ENCODE peak calls at places on chromosomes 16 and 17, in eight cellular contexts. V is sigmoid colon, G is IMR-90, Y is transverse colon, T is heart left ventricle, S is A549, K is prostate gland, E is tibial nerve. Q is an unnamed sample.

GRCh38 chr17:39979865-39980401 is 674 bp upstream of the PSMD3 start:
- DNase-seq in V (no peak), G (peak), Y (peak), T (no peak), S (peak), K (no peak), E (no peak), Q (peak)

GRCh38 chr16:24117680-24118079 is 138.5 kb upstream of the CACNG3 start:
- DNase-seq in V (peak), G (no peak), Y (no peak), T (no peak), S (no peak), K (no peak), E (no peak), Q (no peak)

GRCh38 chr17:39178516-39178915 is 12.6 kb upstream of the ARL5C start:
- DNase-seq in V (no peak), G (no peak), Y (peak), T (no peak), S (peak), K (peak), E (no peak), Q (no peak)

GRCh38 chr16:8756755-8757154 is 40.7 kb downstream of the TMEM186 start:
- DNase-seq in V (no peak), G (no peak), Y (no peak), T (no peak), S (no peak), K (no peak), E (no peak), Q (no peak)

GRCh38 chr16:70652322-70652721 is 6.0 kb downstream of the IL34 start:
- DNase-seq in V (no peak), G (no peak), Y (no peak), T (no peak), S (no peak), K (no peak), E (no peak), Q (no peak)

GRCh38 chr16:23195415-23195978 is 13.0 kb downstream of the SCNN1G start:
- DNase-seq in V (no peak), G (no peak), Y (no peak), T (no peak), S (no peak), K (no peak), E (no peak), Q (no peak)

GRCh38 chr17:1555618-1556471 is 6.7 kb downstream of the PITPNA start:
- DNase-seq in V (no peak), G (no peak), Y (peak), T (no peak), S (no peak), K (no peak), E (no peak), Q (no peak)

GRCh38 chr17:30316736-30317135 is 17.1 kb downstream of the TMIGD1 start:
- DNase-seq in V (no peak), G (no peak), Y (peak), T (no peak), S (no peak), K (no peak), E (no peak), Q (no peak)

GRCh38 chr16:80164881-80165280 is 375.9 kb upstream of the DYNLRB2 start:
- DNase-seq in V (no peak), G (no peak), Y (no peak), T (no peak), S (no peak), K (no peak), E (no peak), Q (no peak)

GRCh38 chr17:5667871-5668270 is 83.6 kb upstream of the NLRP1 start:
- DNase-seq in V (no peak), G (no peak), Y (no peak), T (no peak), S (peak), K (no peak), E (no peak), Q (no peak)
- TF ChIP-seq CTCF in V (no peak), G (no peak), Y (no peak), T (no peak), S (no peak), K (no peak), E (no peak), Q (no peak)

GRCh38 chr16:56662357-56663354 is 4.9 kb downstream of the MT1F start:
- DNase-seq in V (no peak), G (no peak), Y (no peak), T (no peak), S (no peak), K (no peak), E (no peak), Q (no peak)

GRCh38 chr16:56652600-56652999 is 914 bp downstream of the MT1B start:
- DNase-seq in V (no peak), G (no peak), Y (no peak), T (no peak), S (no peak), K (no peak), E (no peak), Q (no peak)

GRCh38 chr16:56653218-56653617 is 1.5 kb downstream of the MT1B start:
- DNase-seq in V (no peak), G (no peak), Y (no peak), T (no peak), S (no peak), K (no peak), E (no peak), Q (no peak)

GRCh38 chr16:56658476-56658875 is 717 bp downstream of the MT1F start:
- DNase-seq in V (no peak), G (no peak), Y (no peak), T (no peak), S (no peak), K (no peak), E (no peak), Q (no peak)

GRCh38 chr16:56657555-56658430 is at the start of gene MT1F:
- DNase-seq in V (peak), G (peak), Y (peak), T (peak), S (peak), K (peak), E (peak), Q (peak)
- TF ChIP-seq POLR2A in V (peak), G (no peak), Y (peak), T (no peak), S (peak), K (peak), E (peak), Q (peak)

DNA sequence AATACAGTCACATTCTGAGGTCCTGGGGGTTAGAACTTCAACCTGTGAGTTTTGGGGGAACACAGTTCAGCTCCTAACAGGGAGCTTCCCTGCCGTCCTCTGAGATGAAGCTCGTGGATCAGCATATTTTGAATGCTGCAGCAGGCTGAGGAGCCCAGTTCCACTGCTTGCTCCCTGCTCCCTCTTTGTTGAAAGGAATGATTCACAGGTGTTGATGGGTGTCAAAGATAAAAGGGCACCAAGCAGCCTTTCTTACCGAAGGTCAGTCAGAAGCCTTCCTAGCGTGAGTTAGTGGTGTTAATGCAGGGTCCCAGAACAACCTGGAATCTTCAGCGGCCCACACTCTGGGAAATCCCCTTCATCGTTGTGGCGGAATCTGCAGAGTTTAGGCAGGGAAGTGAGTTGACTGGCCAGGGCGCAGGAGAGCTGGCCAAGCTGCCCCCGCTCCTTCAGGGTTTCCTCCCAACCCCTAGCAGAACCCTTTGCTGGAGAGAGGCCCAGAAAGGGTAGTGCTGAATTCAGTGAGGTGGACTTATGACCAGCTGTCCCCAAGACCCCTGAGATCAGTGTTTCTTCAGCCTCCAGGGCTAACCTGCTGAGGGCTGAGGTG is 114.8 kb downstream of the GNAO1 start:
- DNase-seq in V (no peak), G (peak), Y (no peak), T (no peak), S (no peak), K (no peak), E (no peak), Q (no peak)
- H3K27ac ChIP-seq in V (no peak), G (no peak), Y (no peak), T (no peak), S (no peak), K (no peak), E (no peak), Q (no peak)

DNA sequence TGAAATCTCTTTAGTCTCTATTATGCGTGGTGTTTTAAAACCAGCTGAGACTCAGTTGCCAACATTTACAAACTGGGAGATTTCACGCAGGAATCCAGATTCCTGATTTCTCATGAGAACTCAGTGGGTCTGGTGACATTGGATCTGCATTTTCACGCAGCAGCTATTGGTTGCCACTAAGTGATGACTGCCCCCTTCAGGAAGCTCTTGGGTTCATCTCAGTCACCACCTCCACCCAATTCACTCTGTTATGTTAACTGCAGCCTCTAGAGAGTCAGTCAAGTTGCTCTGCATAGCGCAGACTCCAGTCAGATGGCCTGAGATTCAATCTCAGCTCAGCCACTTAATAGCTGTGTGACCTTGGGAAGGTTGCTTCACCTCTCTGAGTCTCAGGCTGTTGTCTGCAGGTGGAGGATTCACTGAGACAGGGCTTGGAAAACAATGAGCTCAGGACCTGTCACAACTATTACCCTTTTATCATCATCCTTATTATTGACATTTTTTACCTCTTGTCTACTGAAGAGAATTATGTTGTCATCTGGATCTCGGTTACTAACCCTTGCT is 6.4 kb downstream of the SHISA9 start:
- DNase-seq in V (no peak), G (no peak), Y (no peak), T (no peak), S (peak), K (no peak), E (no peak), Q (no peak)
- TF ChIP-seq CTCF in V (no peak), G (no peak), Y (no peak), T (no peak), S (peak), K (no peak), E (no peak), Q (no peak)

GRCh38 chr16:2251281-2252111 is at the start of gene ECI1:
- DNase-seq in V (peak), G (peak), Y (peak), T (peak), S (peak), K (peak), E (peak), Q (peak)
- TF ChIP-seq POLR2A in V (peak), G (no peak), Y (peak), T (peak), S (peak), K (peak), E (peak), Q (peak)

DNA sequence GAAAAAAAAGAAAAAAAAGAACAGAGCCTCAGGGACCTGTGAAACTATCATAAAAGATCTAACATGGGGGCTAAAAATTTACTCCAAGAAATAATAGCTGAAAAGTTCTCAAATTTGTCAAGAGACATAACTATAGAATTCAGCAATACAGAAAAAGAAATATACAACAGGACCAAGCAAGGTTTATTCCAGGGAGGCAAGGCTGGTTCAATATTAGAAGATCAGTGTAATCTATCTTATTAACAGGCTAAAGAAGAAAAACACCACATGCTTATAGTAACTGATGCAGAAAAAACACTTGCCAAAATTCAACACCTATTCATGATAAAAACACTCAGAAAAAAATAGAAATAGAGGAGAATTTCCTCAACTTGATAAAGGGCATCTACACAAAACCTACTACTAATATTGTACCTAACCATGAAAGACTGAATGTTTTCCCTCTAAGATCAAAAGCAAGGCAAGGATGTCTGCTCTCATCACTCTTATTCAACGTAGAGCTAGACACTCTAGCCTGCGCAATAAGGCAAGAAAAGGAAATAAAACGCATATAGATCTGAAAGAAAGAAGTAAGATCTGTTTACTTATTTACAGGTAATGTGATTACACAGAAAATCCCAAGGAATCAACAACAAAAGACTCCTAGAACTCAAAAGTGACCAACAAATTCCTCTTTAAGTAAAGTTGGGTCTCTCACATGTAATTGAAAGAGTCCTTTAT is 1.2 kb upstream of the ACSM3 start:
- DNase-seq in V (no peak), G (no peak), Y (no peak), T (no peak), S (no peak), K (no peak), E (no peak), Q (no peak)
- H3K27ac ChIP-seq in V (peak), G (no peak), Y (peak), T (no peak), S (no peak), K (peak), E (no peak), Q (no peak)

GRCh38 chr16:78479723-78480122 is 380.3 kb downstream of the WWOX start:
- DNase-seq in V (no peak), G (no peak), Y (no peak), T (no peak), S (no peak), K (no peak), E (no peak), Q (no peak)

GRCh38 chr16:78480588-78480987 is 381.1 kb downstream of the WWOX start:
- DNase-seq in V (no peak), G (no peak), Y (no peak), T (no peak), S (no peak), K (no peak), E (no peak), Q (no peak)

GRCh38 chr16:78474762-78475161 is 375.3 kb downstream of the WWOX start:
- DNase-seq in V (no peak), G (no peak), Y (no peak), T (no peak), S (no peak), K (no peak), E (no peak), Q (no peak)

GRCh38 chr16:78483124-78483992 is 383.9 kb downstream of the WWOX start:
- DNase-seq in V (no peak), G (no peak), Y (no peak), T (no peak), S (no peak), K (no peak), E (no peak), Q (no peak)

DNA sequence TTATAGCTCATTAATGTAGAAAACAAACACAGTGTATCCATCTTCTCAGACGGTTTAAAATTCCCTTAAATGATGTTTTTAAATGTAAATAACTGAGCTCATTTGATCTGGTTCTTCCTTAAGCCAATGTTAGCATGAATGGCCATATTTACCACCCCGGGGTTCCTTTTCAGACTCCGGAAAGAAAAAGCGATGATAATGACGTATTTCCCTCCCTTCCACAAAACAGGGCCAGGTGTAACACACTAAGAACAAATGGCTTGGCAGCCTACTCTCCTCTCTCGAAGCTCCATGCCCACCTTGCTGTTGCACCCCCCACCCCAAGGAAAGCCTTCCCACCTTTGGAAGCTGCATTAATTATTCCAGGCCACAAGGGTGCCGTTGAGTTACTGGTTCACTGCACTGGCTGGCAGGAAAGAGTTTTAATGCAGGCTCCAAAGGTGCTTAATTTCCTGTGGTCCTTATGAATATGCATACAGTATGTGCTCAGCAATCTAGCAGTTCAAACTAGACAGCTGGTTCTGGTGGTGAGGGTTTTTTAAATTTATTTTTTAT is 378.9 kb downstream of the WWOX start:
- DNase-seq in V (no peak), G (no peak), Y (no peak), T (no peak), S (peak), K (no peak), E (no peak), Q (no peak)
- TF ChIP-seq CTCF in V (peak), G (no peak), Y (no peak), T (peak), S (peak), K (no peak), E (no peak), Q (peak)

DNA sequence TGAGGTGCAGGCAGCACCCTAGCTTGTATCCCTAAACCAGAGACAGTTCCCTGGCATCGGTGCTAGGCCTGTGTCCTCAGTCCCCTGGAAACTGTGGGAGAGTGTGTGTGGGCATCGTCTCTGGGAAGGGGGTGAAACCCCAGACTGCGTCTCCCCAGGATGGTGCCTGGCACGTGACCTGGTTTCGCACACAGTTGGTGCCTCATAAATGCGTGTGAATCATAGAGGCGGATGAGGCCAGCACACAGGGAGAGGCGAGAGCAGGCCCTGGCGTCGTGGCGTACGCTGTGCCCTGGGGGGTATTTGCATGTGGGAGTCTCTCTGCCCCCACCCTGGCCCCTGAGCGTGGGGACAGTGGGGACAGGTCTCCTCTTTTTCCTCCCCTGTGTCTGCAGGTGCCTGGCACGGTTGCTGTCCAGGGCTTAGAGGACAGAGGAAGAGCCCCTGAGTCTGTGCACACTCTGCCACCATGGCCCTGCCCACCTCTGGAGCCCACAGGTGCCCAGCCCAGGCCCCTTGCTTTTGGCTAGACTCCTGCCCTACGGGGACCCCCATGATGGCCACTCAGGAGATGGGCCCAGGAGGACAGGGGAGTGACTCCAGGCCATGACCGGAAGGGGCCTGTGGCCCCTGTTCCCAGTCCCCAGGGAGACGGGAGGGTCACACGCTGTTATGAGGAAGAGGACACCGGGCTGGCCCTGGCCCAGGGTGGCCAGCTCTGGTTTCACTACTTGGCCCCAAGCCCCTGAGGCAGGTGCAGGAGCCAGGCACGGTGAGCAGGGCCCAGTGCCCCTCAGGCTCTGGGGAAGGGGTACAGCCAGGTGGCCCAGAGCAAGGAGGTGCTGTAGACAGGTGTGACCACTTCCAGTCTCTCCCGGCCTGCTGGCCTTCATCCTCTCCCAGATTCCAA is 1.3 kb upstream of the FSCN2 start:
- DNase-seq in V (no peak), G (no peak), Y (no peak), T (peak), S (no peak), K (no peak), E (no peak), Q (no peak)
- TF ChIP-seq POLR2A in V (no peak), G (no peak), Y (no peak), T (no peak), S (no peak), K (no peak), E (no peak), Q (no peak)

DNA sequence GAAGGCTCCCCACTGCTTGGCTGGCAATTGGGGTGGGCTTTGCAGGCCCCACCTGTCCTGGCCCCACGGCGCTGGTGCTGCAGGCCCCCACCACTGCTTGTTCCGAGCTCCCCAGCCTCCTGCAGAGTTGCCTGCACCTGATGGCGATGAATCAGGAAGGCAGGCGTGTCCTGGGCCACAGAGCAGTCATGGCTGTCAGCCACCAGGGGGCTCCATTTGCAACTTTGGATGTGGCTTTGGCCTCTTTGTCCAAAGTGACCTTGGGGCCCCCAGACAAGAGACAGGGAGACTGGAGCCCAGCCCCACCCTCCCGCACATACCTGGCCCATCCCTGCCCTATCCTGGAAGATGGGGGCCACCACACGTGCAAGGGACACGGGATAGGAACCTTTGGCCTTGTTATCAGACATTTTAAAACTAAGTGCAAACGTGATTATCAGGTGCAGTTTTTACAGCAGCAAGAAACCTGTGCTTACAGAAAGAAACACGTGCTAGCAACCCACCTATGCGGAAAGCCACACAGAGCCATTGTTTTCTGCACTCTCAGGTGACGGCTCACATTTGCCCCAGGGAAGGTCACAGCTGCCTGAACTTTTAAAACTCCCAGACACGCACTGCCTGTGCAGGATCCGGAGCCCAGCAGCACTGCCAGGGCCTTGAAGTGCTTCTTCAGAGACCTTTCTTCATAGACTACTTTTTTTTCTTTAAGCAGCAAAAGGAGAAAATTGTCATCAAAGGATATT is at the start of gene DNASE1:
- DNase-seq in V (peak), G (peak), Y (peak), T (no peak), S (peak), K (no peak), E (no peak), Q (peak)
- H3K27ac ChIP-seq in V (no peak), G (no peak), Y (peak), T (no peak), S (no peak), K (no peak), E (no peak), Q (peak)

DNA sequence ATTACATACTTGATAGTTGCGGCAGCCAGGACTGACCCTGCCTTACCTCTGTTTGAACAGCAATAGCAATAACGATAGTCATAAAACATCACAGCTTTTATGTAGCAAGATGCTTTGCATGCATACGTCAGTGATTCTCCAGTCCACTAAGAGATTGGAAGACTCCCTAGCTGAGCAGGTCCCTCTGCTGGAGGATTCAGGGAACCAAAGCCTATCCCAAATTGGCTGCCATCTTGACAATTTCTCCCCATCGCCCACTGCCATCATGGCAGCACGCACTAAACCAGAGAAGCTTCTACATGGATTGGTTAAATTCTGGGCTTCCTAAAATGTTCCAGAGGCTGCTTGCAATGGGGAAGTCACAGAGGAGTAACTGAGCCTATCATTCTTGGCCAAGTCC is 360.6 kb upstream of the XYLT1 start:
- DNase-seq in V (no peak), G (no peak), Y (no peak), T (no peak), S (peak), K (no peak), E (no peak), Q (no peak)
- TF ChIP-seq CTCF in V (no peak), G (no peak), Y (no peak), T (no peak), S (no peak), K (no peak), E (no peak), Q (no peak)